ENCODE peak calls at places on chromosomes 3 and 15, in ten cellular contexts. R, V, A, K, I, M, Q, U, S and L are unnamed samples.

GRCh38 chr3:161854232-161854771 is 357.7 kb downstream of the OTOL1 start:
- DNase-seq in Q (peak), U (no peak), M (peak), R (peak), K (peak), I (no peak), V (peak), S (no peak), A (peak), L (no peak)

GRCh38 chr3:178584722-178585121 is 48.5 kb downstream of the KCNMB2 start:
- DNase-seq in M (no peak), R (no peak), K (no peak), Q (no peak), S (no peak), A (no peak), U (no peak), V (no peak), I (no peak), L (no peak)

GRCh38 chr15:94383041-94383440 is 151.7 kb downstream of the MCTP2 start:
- DNase-seq in V (no peak), M (no peak), U (no peak), S (no peak), K (no peak), A (no peak), I (no peak), Q (no peak), R (no peak), L (no peak)

GRCh38 chr3:96863129-96863740 is 48.8 kb downstream of the EPHA6 start:
- DNase-seq in V (peak), K (peak), Q (no peak), S (peak), A (peak), M (no peak), I (no peak), R (peak), U (no peak), L (no peak)

GRCh38 chr15:91891788-91892187 is 38.3 kb downstream of the SLCO3A1 start:
- DNase-seq in I (no peak), Q (no peak), M (no peak), R (no peak), K (no peak), U (peak), A (no peak), V (no peak), S (no peak), L (no peak)

GRCh38 chr3:134651347-134652041 is 672 bp upstream of the KY start:
- DNase-seq in K (no peak), R (no peak), I (no peak), M (no peak), Q (peak), U (peak), V (no peak), S (peak), A (peak), L (no peak)

GRCh38 chr15:29556385-29556784 is 265.9 kb downstream of the TJP1 start:
- DNase-seq in A (peak), V (no peak), S (no peak), U (no peak), I (no peak), K (no peak), R (no peak), Q (no peak), M (no peak), L (no peak)

GRCh38 chr3:183189641-183190040 is 27.1 kb upstream of the LAMP3 start:
- DNase-seq in S (no peak), Q (peak), U (no peak), R (no peak), I (no peak), A (no peak), K (no peak), M (no peak), V (no peak), L (no peak)

GRCh38 chr15:76035593-76035992 is 23.4 kb upstream of the NRG4 start:
- DNase-seq in Q (no peak), I (no peak), U (no peak), V (no peak), A (no peak), K (no peak), M (no peak), S (no peak), R (no peak), L (no peak)

GRCh38 chr3:25555695-25556094 is 109.0 kb downstream of the TOP2B start:
- DNase-seq in I (no peak), A (no peak), R (no peak), M (no peak), S (no peak), Q (no peak), V (no peak), K (no peak), U (no peak), L (no peak)

GRCh38 chr3:168325684-168326083 is 230.0 kb upstream of the GOLIM4 start:
- DNase-seq in M (no peak), R (no peak), Q (no peak), V (no peak), I (no peak), S (no peak), A (no peak), K (no peak), U (no peak), L (no peak)

GRCh38 chr3:172919297-172919683 is 168.8 kb downstream of the ECT2 start:
- DNase-seq in M (no peak), A (no peak), Q (no peak), I (no peak), V (no peak), K (no peak), R (no peak), S (no peak), U (no peak), L (no peak)

GRCh38 chr15:89329329-89330084 is 5.1 kb downstream of the POLG start:
- DNase-seq in R (no peak), U (no peak), Q (no peak), S (no peak), V (no peak), A (no peak), I (no peak), K (no peak), M (no peak), L (no peak)

GRCh38 chr3:168996622-168997021 is 666.9 kb downstream of the MECOM start:
- DNase-seq in K (no peak), M (no peak), Q (peak), S (no peak), U (no peak), V (no peak), A (peak), I (no peak), R (no peak), L (no peak)

GRCh38 chr3:64150527-64151238 is 74.6 kb downstream of the PRICKLE2 start:
- DNase-seq in I (no peak), A (peak), Q (no peak), V (no peak), R (no peak), K (peak), M (no peak), S (peak), U (peak), L (no peak)

GRCh38 chr3:190442240-190442639 is 7.5 kb downstream of the TMEM207 start:
- DNase-seq in R (no peak), V (no peak), M (no peak), Q (no peak), I (no peak), U (no peak), S (no peak), K (no peak), A (no peak), L (no peak)

GRCh38 chr3:12906916-12907290 is 65.5 kb upstream of the RPL32 start:
- DNase-seq in U (no peak), V (no peak), A (no peak), M (no peak), I (no peak), S (no peak), Q (no peak), R (no peak), K (no peak), L (no peak)

GRCh38 chr3:38829404-38829803 is 13.4 kb upstream of the SCN10A start:
- DNase-seq in V (peak), M (no peak), S (no peak), A (peak), R (peak), K (peak), I (no peak), Q (peak), U (peak), L (no peak)

GRCh38 chr15:31080618-31081017 is 20.9 kb downstream of the TRPM1 start:
- DNase-seq in R (no peak), Q (peak), M (no peak), V (peak), A (peak), U (peak), I (peak), S (peak), K (no peak), L (no peak)

GRCh38 chr3:175187586-175187985 is 328.5 kb downstream of the NAALADL2 start:
- DNase-seq in S (no peak), I (no peak), A (no peak), R (no peak), K (no peak), V (no peak), Q (peak), M (no peak), U (no peak), L (no peak)

GRCh38 chr3:134342269-134342668 is 32.0 kb downstream of the AMOTL2 start:
- DNase-seq in A (no peak), I (no peak), U (no peak), R (no peak), V (no peak), Q (no peak), S (no peak), K (no peak), M (no peak), L (no peak)

GRCh38 chr3:87076951-87077350 is 86.0 kb upstream of the VGLL3 start:
- DNase-seq in V (peak), M (no peak), R (peak), Q (peak), I (no peak), A (peak), U (no peak), K (peak), S (no peak), L (no peak)

GRCh38 chr3:112134335-112135124 is 1.5 kb upstream of the GCSAM start:
- DNase-seq in A (peak), V (no peak), U (no peak), K (no peak), I (no peak), Q (no peak), S (no peak), M (no peak), R (peak), L (no peak)

GRCh38 chr3:151387443-151388241 is 3.1 kb upstream of the P2RY12 start:
- DNase-seq in R (no peak), M (no peak), Q (no peak), S (no peak), A (no peak), I (no peak), U (no peak), K (no peak), V (no peak), L (no peak)

GRCh38 chr15:69298697-69299441 is at the start of gene PAQR5:
- DNase-seq in I (peak), Q (peak), A (no peak), K (no peak), S (no peak), U (peak), R (no peak), M (no peak), V (peak), L (no peak)

GRCh38 chr3:64890466-64890865 is 202.7 kb upstream of the ADAMTS9 start:
- DNase-seq in U (no peak), I (no peak), K (no peak), A (no peak), V (no peak), S (no peak), Q (no peak), R (no peak), M (no peak), L (no peak)

GRCh38 chr3:138434276-138434874 is at the start of gene ESYT3:
- DNase-seq in U (peak), M (peak), K (no peak), S (peak), A (peak), R (peak), I (no peak), Q (peak), V (peak), L (peak)